ENCODE peak calls at places on chromosome 17, in nine cellular contexts. Q is stimulated activated CD4-positive, alpha-beta T cell treated with anti-CD3 and anti-CD28 coated beads, Interleukin-1b, Interleukin-23, amount 100 ng/mL, for 4 hours; C is adrenal gland; W is A172; L is stimulated activated CD8-positive, alpha-beta memory T cell treated with anti-CD3 and anti-CD28 coated beads, Interleukin-15, amount 100 ng/mL, for 1 hour; R is C1 segment of cervical spinal cord; K is memory B cell; U is HepG2; M is left colon. A is an unnamed sample.

GRCh38 chr17:79919164-79919585 is 79.9 kb upstream of the CBX4 start:
- DNase-seq in M (peak), C (peak), W (peak), U (no peak), Q (no peak), R (peak), L (no peak), K (no peak), A (no peak)

GRCh38 chr17:1010586-1010985 is 13.7 kb downstream of the TIMM22 start:
- DNase-seq in Q (no peak), U (no peak), W (no peak), M (no peak), C (no peak), L (no peak), K (no peak), R (no peak), A (no peak)

GRCh38 chr17:67025216-67025792 is 19.1 kb upstream of the CACNG1 start:
- DNase-seq in M (peak), L (no peak), C (no peak), U (no peak), R (no peak), Q (no peak), K (no peak), W (no peak), A (no peak)

GRCh38 chr17:64658931-64659330 is 3.2 kb downstream of the SMURF2 start:
- DNase-seq in M (no peak), Q (no peak), R (no peak), U (no peak), K (no peak), L (no peak), C (no peak), W (no peak), A (no peak)

GRCh38 chr17:59368218-59368857 is 36.9 kb downstream of the YPEL2 start:
- DNase-seq in L (no peak), K (no peak), C (no peak), M (no peak), U (peak), W (no peak), Q (no peak), R (no peak), A (no peak)

GRCh38 chr17:49031965-49032928 is 35.1 kb downstream of the IGF2BP1 start:
- DNase-seq in Q (no peak), U (peak), L (no peak), C (peak), R (no peak), M (peak), K (peak), W (peak), A (peak)

GRCh38 chr17:43651621-43652480 is 9.9 kb downstream of the MEOX1 start:
- DNase-seq in R (no peak), K (no peak), Q (no peak), L (no peak), C (no peak), M (no peak), W (no peak), U (no peak), A (no peak)

GRCh38 chr17:48610282-48611211 is at the start of gene HOXB7:
- DNase-seq in L (no peak), M (peak), C (peak), W (peak), U (no peak), K (no peak), Q (peak), R (peak), A (peak)

A was measured in activated CD8-positive, alpha-beta memory T cell treated with anti-CD3 and anti-CD28 coated beads, Interleukin-2, amount 50 U/mL, for 48 hours.